ENCODE peak calls at places on chromosomes 13 and 19, in eight cellular contexts. X is caudate nucleus, L is B cell, V is heart left ventricle, P is T-cell, M is transverse colon, Q is AG08395, Z is putamen. S is an unnamed sample.

GRCh38 chr13:99642006-99642405 is 140.7 kb downstream of the TM9SF2 start:
- DNase-seq in Q (no peak), L (no peak), Z (no peak), V (no peak), X (no peak), P (no peak), M (no peak), S (no peak)

GRCh38 chr19:49340069-49340864 is 5.1 kb downstream of the CD37 start:
- DNase-seq in V (peak; percentile 85), P (no peak), L (peak; percentile 96), Z (no peak), M (peak; percentile 75), Q (peak; percentile 31), X (no peak), S (no peak)

GRCh38 chr19:10655457-10656312 is 1.5 kb downstream of the ILF3 start:
- DNase-seq in Q (peak; percentile 25), Z (no peak), L (no peak), X (no peak), V (no peak), P (no peak), M (peak; percentile 18), S (no peak)

GRCh38 chr19:5967571-5967970 is 10.4 kb downstream of the RANBP3 start:
- DNase-seq in P (no peak), Z (no peak), V (peak; percentile 18), Q (no peak), X (no peak), L (no peak), M (no peak), S (no peak)

GRCh38 chr13:71067164-71067815 is 799.7 kb downstream of the DACH1 start:
- DNase-seq in Z (no peak), M (no peak), X (no peak), P (no peak), V (no peak), Q (no peak), L (no peak), S (no peak)

GRCh38 chr13:38002596-38002995 is 133.0 kb upstream of the TRPC4 start:
- DNase-seq in P (no peak), Z (no peak), X (no peak), V (no peak), L (no peak), M (no peak), Q (no peak), S (no peak)

GRCh38 chr19:40502647-40503046 is 35.8 kb downstream of the SPTBN4 start:
- DNase-seq in Q (no peak), V (no peak), M (peak; percentile 28), P (no peak), L (no peak), X (no peak), Z (no peak), S (no peak)

GRCh38 chr13:85535306-85535705 is 263.9 kb downstream of the SLITRK6 start:
- DNase-seq in Q (no peak), Z (no peak), L (no peak), X (no peak), V (no peak), M (no peak), P (no peak), S (no peak)

GRCh38 chr13:33968520-33969507 is 150.9 kb downstream of the RFC3 start:
- DNase-seq in M (no peak), X (no peak), P (no peak), L (no peak), Z (no peak), Q (no peak), V (no peak), S (no peak)

GRCh38 chr19:47215581-47215980 is 15.4 kb downstream of the BBC3 start:
- DNase-seq in X (no peak), L (no peak), P (no peak), Q (no peak), V (no peak), M (peak; percentile 81), Z (no peak), S (no peak)

GRCh38 chr19:572891-573825 is 762 bp downstream of the BSG start:
- DNase-seq in V (peak; percentile 83), L (peak; percentile 49), X (no peak), P (no peak), M (peak; percentile 64), Z (no peak), Q (peak; percentile 71), S (no peak)

GRCh38 chr19:6064016-6064702 is 46.1 kb downstream of the RFX2 start:
- DNase-seq in Q (no peak), P (no peak), V (no peak), M (peak; percentile 15), Z (no peak), X (no peak), L (no peak), S (no peak)

S was measured in hypothalamus.